ENCODE peak calls at places on chromosome 19, in six cellular contexts. W is effector memory CD4-positive, alpha-beta T cell; H is tibial nerve; Q is cardiac muscle cell; N is lung; P is GM23248. R is an unnamed sample. For H3K4me1, the result is how much of the 10 kb centered on the place peaks cover.

GRCh38 chr19:34226036-34226435 is 28.3 kb upstream of the GARRE1 start:
- DNase-seq in W (no peak), H (no peak), Q (no peak), N (no peak), P (no peak), R (no peak)

GRCh38 chr19:51097166-51097736 is 11.0 kb downstream of the CTU1 start:
- DNase-seq in W (peak), H (peak), Q (peak), N (peak), P (peak), R (peak)

GRCh38 chr19:6424190-6424938 is at the start of gene KHSRP:
- DNase-seq in W (no peak), H (no peak), Q (no peak), N (no peak), P (peak), R (no peak)

GRCh38 chr19:28009696-28010095 is 1203.3 kb downstream of the UQCRFS1 start:
- DNase-seq in W (no peak), H (no peak), Q (peak), N (no peak), P (peak), R (no peak)

GRCh38 chr19:47111081-47111589 is 2.4 kb downstream of the ZC3H4 start:
- DNase-seq in W (no peak), H (no peak), Q (no peak), N (peak), P (peak), R (peak)

GRCh38 chr19:10861118-10861651 is 10.2 kb upstream of the CARM1 start:
- DNase-seq in W (no peak), H (no peak), Q (peak), N (no peak), P (peak), R (peak)

GRCh38 chr19:21751379-21751778 is 16.0 kb downstream of the ZNF100 start:
- DNase-seq in W (no peak), H (no peak), Q (peak), N (no peak), P (peak), R (no peak)

GRCh38 chr19:38852231-38853044 is 2.7 kb upstream of the HNRNPL start:
- DNase-seq in W (peak), H (peak), Q (peak), N (peak), P (peak), R (peak)

GRCh38 chr19:46731007-46731501 is 14.1 kb upstream of the PRKD2 start:
- DNase-seq in W (no peak), H (no peak), Q (peak), N (peak), P (peak), R (no peak)

GRCh38 chr19:39406656-39407393 is at the start of gene ZFP36:
- DNase-seq in W (peak), H (peak), Q (peak), N (peak), P (peak), R (peak)

GRCh38 chr19:31114585-31114984 is 234.7 kb downstream of the TSHZ3 start:
- DNase-seq in W (no peak), H (no peak), Q (no peak), N (no peak), P (no peak), R (no peak)

GRCh38 chr19:22784051-22784450 is at the start of gene ZNF99:
- DNase-seq in W (no peak), H (peak), Q (no peak), N (peak), P (no peak), R (no peak)

GRCh38 chr19:38394488-38394887 is 6.0 kb downstream of the SPRED3 start:
- DNase-seq in W (peak), H (no peak), Q (peak), N (no peak), P (peak), R (peak)

GRCh38 chr19:43780706-43781525 is at the start of gene KCNN4:
- DNase-seq in W (peak), H (no peak), Q (no peak), N (no peak), P (peak), R (peak)

GRCh38 chr19:46907880-46908279 is 47.1 kb downstream of the ARHGAP35 start:
- DNase-seq in W (no peak), H (no peak), Q (no peak), N (no peak), P (no peak), R (no peak)

GRCh38 chr19:37014456-37014855 is 63.8 kb upstream of the ZNF420 start:
- DNase-seq in W (no peak), H (no peak), Q (no peak), N (no peak), P (no peak), R (no peak)

GRCh38 chr19:29290853-29291252 is 77.9 kb upstream of the UQCRFS1 start:
- DNase-seq in W (no peak), H (no peak), Q (no peak), N (no peak), P (no peak), R (no peak)

GRCh38 chr19:29293292-29293691 is 80.3 kb upstream of the UQCRFS1 start:
- DNase-seq in W (no peak), H (no peak), Q (no peak), N (no peak), P (no peak), R (no peak)

GRCh38 chr19:29292562-29292961 is 79.6 kb upstream of the UQCRFS1 start:
- DNase-seq in W (no peak), H (no peak), Q (no peak), N (no peak), P (no peak), R (no peak)

GRCh38 chr19:29293736-29294342 is 80.9 kb upstream of the UQCRFS1 start:
- DNase-seq in W (no peak), H (no peak), Q (peak), N (no peak), P (peak), R (no peak)

GRCh38 chr19:29292146-29292545 is 79.2 kb upstream of the UQCRFS1 start:
- DNase-seq in W (no peak), H (no peak), Q (no peak), N (no peak), P (no peak), R (no peak)
- H3K4me1 ChIP-seq in W (under half), H (under half), Q (under half), N (under half), P (under half), R (under half)

GRCh38 chr19:18477042-18477760 is 39.3 kb upstream of the ISYNA1 start:
- DNase-seq in W (peak), H (no peak), Q (no peak), N (no peak), P (peak), R (no peak)
- H3K4me1 ChIP-seq in W (half or more), H (half or more), Q (under half), N (under half), P (under half), R (half or more)

DNA sequence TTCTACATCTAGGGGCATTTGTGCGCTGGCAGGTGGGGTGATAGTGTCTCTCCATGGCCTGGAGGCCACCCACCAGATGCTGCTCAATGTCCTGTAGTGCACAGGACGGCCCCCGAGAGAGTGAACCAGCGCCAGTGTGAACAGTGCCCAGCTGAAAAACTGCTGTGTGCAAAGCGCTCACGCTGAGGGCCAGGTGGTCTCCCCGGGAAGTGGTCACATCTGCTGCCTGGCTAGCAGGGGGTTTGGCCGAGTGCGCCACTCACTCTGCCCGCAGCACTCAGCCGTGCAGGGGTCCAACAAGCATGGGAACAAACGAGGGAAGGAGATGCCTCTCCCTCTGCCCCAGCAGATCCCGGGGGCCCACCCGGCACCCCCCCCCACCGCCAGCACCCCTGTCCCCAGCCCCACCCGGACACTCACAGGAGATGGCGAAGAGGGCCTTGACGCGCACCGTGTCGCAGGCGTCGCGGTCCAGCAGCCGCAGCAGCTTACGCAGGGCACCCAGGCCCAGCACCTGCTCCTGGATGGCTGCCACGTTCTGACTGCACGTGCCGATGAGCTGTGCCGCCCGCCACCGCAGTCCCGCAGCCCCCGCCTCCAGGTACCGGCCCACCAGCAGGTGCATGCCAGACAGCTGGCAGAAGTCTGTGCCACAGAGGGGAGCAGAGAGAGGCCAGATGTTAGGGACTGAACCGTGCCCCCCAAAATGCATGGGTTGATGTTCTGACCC is 5.8 kb downstream of the HSPBP1 start:
- DNase-seq in W (no peak), H (no peak), Q (no peak), N (no peak), P (no peak), R (no peak)
- H3K4me1 ChIP-seq in W (under half), H (under half), Q (under half), N (under half), P (under half), R (under half)

GRCh38 chr19:3420244-3420755 is 53.9 kb downstream of the NFIC start:
- DNase-seq in W (no peak), H (no peak), Q (no peak), N (no peak), P (no peak), R (no peak)
- H3K4me1 ChIP-seq in W (under half), H (under half), Q (under half), N (under half), P (under half), R (under half)

GRCh38 chr19:35901854-35902661 is at the start of gene HCST:
- DNase-seq in W (peak), H (no peak), Q (peak), N (no peak), P (peak), R (peak)

GRCh38 chr19:35903550-35904179 is 1.3 kb downstream of the HCST start:
- DNase-seq in W (peak), H (peak), Q (peak), N (peak), P (peak), R (peak)

GRCh38 chr19:35899547-35900214 is 659 bp downstream of the NFKBID start:
- DNase-seq in W (peak), H (peak), Q (peak), N (peak), P (peak), R (peak)

GRCh38 chr19:35902870-35903475 is 644 bp downstream of the HCST start:
- DNase-seq in W (no peak), H (no peak), Q (no peak), N (no peak), P (no peak), R (no peak)

DNA sequence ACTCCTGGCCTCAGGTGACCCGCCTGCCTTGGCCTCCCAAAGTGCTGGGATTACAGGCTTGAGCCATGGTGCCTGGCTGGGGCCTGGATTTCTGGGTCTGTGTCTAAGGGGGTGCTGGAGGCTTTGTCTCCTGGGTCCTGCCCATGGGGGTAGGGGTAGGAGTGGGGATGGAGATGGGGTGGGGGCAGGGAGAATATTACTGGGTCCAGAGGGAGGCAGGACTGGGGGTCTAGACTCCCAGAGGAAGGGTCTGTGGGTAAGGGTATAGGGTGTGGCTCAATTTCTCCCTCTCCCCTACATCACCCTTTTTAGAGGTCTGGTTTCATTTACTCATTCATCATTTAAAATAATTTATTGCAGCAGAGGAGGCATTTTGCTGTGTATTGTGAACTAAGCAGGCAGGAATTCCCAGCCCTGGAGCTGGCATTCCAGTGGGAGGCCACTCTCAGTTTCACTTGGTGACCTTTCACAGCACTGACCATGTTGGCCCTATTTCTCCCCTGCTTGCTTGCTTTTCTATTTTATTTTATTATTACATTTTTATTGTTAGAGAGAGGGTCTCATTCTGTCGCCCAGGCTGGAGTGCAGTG is 810 bp upstream of the NFKBID start:
- DNase-seq in W (no peak), H (no peak), Q (peak), N (no peak), P (peak), R (no peak)
- H3K4me1 ChIP-seq in W (half or more), H (half or more), Q (under half), N (under half), P (under half), R (half or more)

GRCh38 chr19:15636026-15636425 is 4.7 kb upstream of the CYP4F3 start:
- DNase-seq in W (no peak), H (no peak), Q (no peak), N (no peak), P (no peak), R (no peak)
- H3K4me1 ChIP-seq in W (under half), H (under half), Q (under half), N (under half), P (under half), R (under half)

R was measured in CD4-positive, alpha-beta memory T cell.